ENCODE peak calls at places on chromosome 4, in six cellular contexts. R is suprapubic skin, Q is tibial artery, D is ascending aorta, E is cardiac fibroblast, T is glutamatergic neuron. U is an unnamed sample.

GRCh38 chr4:40325406-40326019 is 9.6 kb upstream of the CHRNA9 start:
- DNase-seq in R (no peak), Q (no peak), D (no peak), E (peak), T (peak), U (peak)

GRCh38 chr4:28225005-28225404 is 1364.4 kb downstream of the STIM2 start:
- DNase-seq in R (no peak), Q (no peak), D (no peak), E (peak), T (peak), U (no peak)

GRCh38 chr4:184448828-184449227 is 25.5 kb downstream of the IRF2 start:
- DNase-seq in R (no peak), Q (no peak), D (no peak), E (peak), T (no peak), U (no peak)

GRCh38 chr4:41963105-41963504 is 18.5 kb upstream of the DCAF4L1 start:
- DNase-seq in R (no peak), Q (no peak), D (no peak), E (peak), T (no peak), U (no peak)

GRCh38 chr4:180669637-180670036 is 1573.6 kb upstream of the TENM3 start:
- DNase-seq in R (no peak), Q (no peak), D (no peak), E (no peak), T (no peak), U (no peak)

GRCh38 chr4:14529653-14530052 is 472.6 kb upstream of the CPEB2 start:
- DNase-seq in R (no peak), Q (no peak), D (no peak), E (peak), T (no peak), U (no peak)

GRCh38 chr4:37948542-37948941 is 11.7 kb upstream of the PTTG2 start:
- DNase-seq in R (no peak), Q (no peak), D (no peak), E (no peak), T (no peak), U (no peak)

GRCh38 chr4:145879598-145879997 is 59.0 kb downstream of the ZNF827 start:
- DNase-seq in R (no peak), Q (no peak), D (no peak), E (peak), T (no peak), U (no peak)

GRCh38 chr4:72280252-72280651 is 248.5 kb downstream of the NPFFR2 start:
- DNase-seq in R (no peak), Q (no peak), D (no peak), E (no peak), T (no peak), U (no peak)

GRCh38 chr4:113052379-113052951 is 3.0 kb downstream of the ANK2 start:
- DNase-seq in R (no peak), Q (no peak), D (no peak), E (peak), T (no peak), U (no peak)

GRCh38 chr4:36758779-36759178 is 477.4 kb downstream of the DTHD1 start:
- DNase-seq in R (no peak), Q (no peak), D (no peak), E (no peak), T (no peak), U (no peak)

GRCh38 chr4:2962614-2963184 is 507 bp downstream of the NOP14 start:
- DNase-seq in R (no peak), Q (no peak), D (peak), E (peak), T (peak), U (no peak)

GRCh38 chr4:2963185-2964076 is at the start of the genes GRK4 and NOP14:
- DNase-seq in R (peak), Q (peak), D (peak), E (peak), T (peak), U (peak)

GRCh38 chr4:2964077-2964471 is 703 bp downstream of the GRK4 start:
- DNase-seq in R (no peak), Q (no peak), D (no peak), E (no peak), T (no peak), U (no peak)

GRCh38 chr4:2961411-2962098 is 1.7 kb downstream of the NOP14 start:
- DNase-seq in R (no peak), Q (no peak), D (no peak), E (no peak), T (no peak), U (no peak)

GRCh38 chr4:2962099-2962455 is 1.1 kb downstream of the NOP14 start:
- DNase-seq in R (no peak), Q (no peak), D (no peak), E (no peak), T (no peak), U (no peak)
- TF ChIP-seq CTCF in R (no peak), Q (no peak), D (no peak), E (no peak), T (no peak), U (no peak)

GRCh38 chr4:21192367-21192766 is 492.1 kb downstream of the PACRGL start:
- DNase-seq in R (no peak), Q (no peak), D (no peak), E (no peak), T (no peak), U (no peak)
- TF ChIP-seq CTCF in R (no peak), Q (no peak), D (no peak), E (no peak), T (peak), U (no peak)

DNA sequence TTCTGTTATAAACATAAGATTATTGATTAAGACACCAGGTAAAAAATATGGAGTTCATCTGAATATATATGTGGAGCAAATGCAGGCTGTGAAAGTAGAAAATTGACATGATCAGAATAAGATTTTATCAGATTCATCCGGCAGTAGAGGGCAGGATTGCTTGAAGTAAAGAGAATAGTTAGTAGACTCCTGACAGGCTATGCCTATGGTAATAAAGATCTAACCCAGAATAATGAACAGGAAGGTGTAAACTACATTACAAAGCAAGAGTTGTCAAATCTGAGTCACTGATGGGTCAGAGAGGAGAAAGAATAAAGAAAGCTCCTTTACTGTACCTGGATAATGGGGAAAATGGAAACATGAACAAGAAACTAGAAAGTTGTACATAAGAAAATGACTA is 20.8 kb upstream of the TMEM184C start:
- DNase-seq in R (no peak), Q (no peak), D (no peak), E (no peak), T (no peak), U (no peak)
- TF ChIP-seq CTCF in R (no peak), Q (no peak), D (no peak), E (no peak), T (no peak), U (no peak)

GRCh38 chr4:7275490-7276154 is 83.3 kb downstream of the SORCS2 start:
- DNase-seq in R (no peak), Q (no peak), D (no peak), E (no peak), T (no peak), U (no peak)
- TF ChIP-seq CTCF in R (no peak), Q (no peak), D (no peak), E (no peak), T (peak), U (no peak)

DNA sequence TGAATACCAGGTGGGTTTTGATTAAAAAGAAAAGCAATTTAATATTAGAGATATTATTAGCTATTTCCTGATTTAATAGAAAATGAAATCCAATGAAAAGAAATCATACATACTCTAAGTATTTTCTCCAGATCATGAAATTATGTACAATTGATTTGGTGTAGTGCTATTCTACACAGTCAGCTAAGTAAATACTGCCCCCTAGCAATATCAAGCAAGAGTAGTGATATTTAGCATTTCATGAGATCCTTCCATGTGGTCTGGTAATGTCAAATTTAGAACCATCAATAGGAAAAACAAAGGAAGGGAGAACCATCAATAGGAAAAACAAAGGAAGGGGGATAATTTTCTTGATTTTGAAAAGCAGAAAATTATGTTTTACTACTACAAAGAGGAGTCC is 114.6 kb downstream of the TBCK start:
- DNase-seq in R (no peak), Q (no peak), D (no peak), E (peak), T (no peak), U (no peak)
- TF ChIP-seq CTCF in R (peak), Q (peak), D (peak), E (peak), T (peak), U (peak)

U was measured in prostate gland.